ENCODE peak calls at places on chromosomes 16 and 17, in four cellular contexts. One of them, this sample, is unnamed.
A peak's percentile ranks its signal among the peaks of the same experiment; 100 is the strongest.

GRCh38 chr16:89395150-89396142 is 94.9 kb downstream of the ANKRD11 start:
- DNase-seq in mucosa of descending colon: peak; percentile 69
- DNase-seq in Panc1: peak; percentile 46
- DNase-seq in left ventricle myocardium inferior: peak; percentile 87
- DNase-seq in this sample: peak; percentile 91

GRCh38 chr17:83180264-83180995 is 101.0 kb downstream of the METRNL start:
- DNase-seq in Panc1: no peak
- DNase-seq in mucosa of descending colon: no peak
- DNase-seq in left ventricle myocardium inferior: no peak
- DNase-seq in this sample: no peak

GRCh38 chr17:34487616-34488015 is 91.8 kb upstream of the TMEM132E start:
- DNase-seq in left ventricle myocardium inferior: no peak
- DNase-seq in Panc1: no peak
- DNase-seq in mucosa of descending colon: no peak
- DNase-seq in this sample: no peak

GRCh38 chr17:78241277-78242023 is 10.0 kb downstream of the TMEM235 start:
- DNase-seq in left ventricle myocardium inferior: no peak
- DNase-seq in Panc1: no peak
- DNase-seq in mucosa of descending colon: no peak
- DNase-seq in this sample: no peak

GRCh38 chr17:76710863-76711611 is at the start of gene MXRA7:
- DNase-seq in left ventricle myocardium inferior: peak; percentile 81
- DNase-seq in Panc1: no peak
- DNase-seq in mucosa of descending colon: peak; percentile 78
- DNase-seq in this sample: peak; percentile 58

GRCh38 chr17:9805769-9806168 is 14.4 kb upstream of the DHRS7C start:
- DNase-seq in Panc1: no peak
- DNase-seq in left ventricle myocardium inferior: no peak
- DNase-seq in mucosa of descending colon: no peak
- DNase-seq in this sample: no peak

GRCh38 chr17:68301438-68301959 is 10.2 kb downstream of the ARSG start:
- DNase-seq in mucosa of descending colon: no peak
- DNase-seq in left ventricle myocardium inferior: no peak
- DNase-seq in Panc1: no peak
- DNase-seq in this sample: no peak

GRCh38 chr17:65552214-65552613 is 9.2 kb downstream of the AXIN2 start:
- DNase-seq in mucosa of descending colon: peak; percentile 46
- DNase-seq in Panc1: no peak
- DNase-seq in left ventricle myocardium inferior: no peak
- DNase-seq in this sample: no peak

GRCh38 chr17:2259769-2260536 is 43.6 kb downstream of the SMG6 start:
- DNase-seq in mucosa of descending colon: no peak
- DNase-seq in Panc1: no peak
- DNase-seq in left ventricle myocardium inferior: no peak
- DNase-seq in this sample: no peak

GRCh38 chr17:79819534-79820276 is 19.5 kb downstream of the CBX4 start:
- DNase-seq in mucosa of descending colon: no peak
- DNase-seq in left ventricle myocardium inferior: no peak
- DNase-seq in Panc1: no peak
- DNase-seq in this sample: no peak

GRCh38 chr17:43530303-43531081 is 15.6 kb downstream of the ETV4 start:
- DNase-seq in Panc1: no peak
- DNase-seq in mucosa of descending colon: peak; percentile 49
- DNase-seq in left ventricle myocardium inferior: peak; percentile 63
- DNase-seq in this sample: peak; percentile 66

GRCh38 chr16:28093383-28093725 is 29.8 kb upstream of the GSG1L start:
- DNase-seq in Panc1: no peak
- DNase-seq in mucosa of descending colon: no peak
- DNase-seq in left ventricle myocardium inferior: no peak
- DNase-seq in this sample: no peak

GRCh38 chr16:57039148-57039812 is 49.9 kb downstream of the NLRC5 start:
- DNase-seq in Panc1: no peak
- DNase-seq in left ventricle myocardium inferior: no peak
- DNase-seq in mucosa of descending colon: no peak
- DNase-seq in this sample: no peak

GRCh38 chr16:138049-138417 is 440 bp downstream of the NPRL3 start:
- DNase-seq in left ventricle myocardium inferior: no peak
- DNase-seq in Panc1: no peak
- DNase-seq in mucosa of descending colon: peak; percentile 57
- DNase-seq in this sample: no peak

GRCh38 chr17:76121932-76122383 is 18.4 kb upstream of the EXOC7 start:
- DNase-seq in mucosa of descending colon: no peak
- DNase-seq in Panc1: no peak
- DNase-seq in left ventricle myocardium inferior: no peak
- DNase-seq in this sample: no peak

GRCh38 chr17:17913695-17914332 is 58.4 kb downstream of the TOM1L2 start:
- DNase-seq in mucosa of descending colon: peak; percentile 86
- DNase-seq in Panc1: no peak
- DNase-seq in left ventricle myocardium inferior: peak; percentile 42
- DNase-seq in this sample: peak; percentile 89

GRCh38 chr17:6326483-6326882 is 108.4 kb downstream of the AIPL1 start:
- DNase-seq in mucosa of descending colon: no peak
- DNase-seq in Panc1: no peak
- DNase-seq in left ventricle myocardium inferior: no peak
- DNase-seq in this sample: no peak

GRCh38 chr17:18179804-18180203 is 3.8 kb upstream of the ALKBH5 start:
- DNase-seq in left ventricle myocardium inferior: no peak
- DNase-seq in mucosa of descending colon: no peak
- DNase-seq in Panc1: no peak
- DNase-seq in this sample: no peak

GRCh38 chr17:60525624-60526514 is at the start of gene APPBP2:
- DNase-seq in Panc1: no peak
- DNase-seq in left ventricle myocardium inferior: peak; percentile 89
- DNase-seq in mucosa of descending colon: peak; percentile 91
- DNase-seq in this sample: peak; percentile 90

GRCh38 chr17:792277-792676 is 10.1 kb downstream of the MRM3 start:
- DNase-seq in left ventricle myocardium inferior: no peak
- DNase-seq in mucosa of descending colon: no peak
- DNase-seq in Panc1: no peak
- DNase-seq in this sample: no peak

GRCh38 chr17:880074-880870 is 98.1 kb downstream of the MRM3 start:
- DNase-seq in Panc1: no peak
- DNase-seq in left ventricle myocardium inferior: no peak
- DNase-seq in mucosa of descending colon: no peak
- DNase-seq in this sample: no peak

GRCh38 chr17:78800132-78800931 is 18.3 kb upstream of the CYTH1 start:
- DNase-seq in Panc1: no peak
- DNase-seq in left ventricle myocardium inferior: no peak
- DNase-seq in mucosa of descending colon: no peak
- DNase-seq in this sample: no peak

GRCh38 chr17:57902117-57902799 is 52.4 kb upstream of the MRPS23 start:
- DNase-seq in mucosa of descending colon: no peak
- DNase-seq in left ventricle myocardium inferior: no peak
- DNase-seq in Panc1: no peak
- DNase-seq in this sample: no peak

GRCh38 chr17:57900991-57901743 is 51.3 kb upstream of the MRPS23 start:
- DNase-seq in Panc1: no peak
- DNase-seq in left ventricle myocardium inferior: no peak
- DNase-seq in mucosa of descending colon: no peak
- DNase-seq in this sample: peak; percentile 95

GRCh38 chr17:57899391-57899790 is 49.5 kb upstream of the MRPS23 start:
- DNase-seq in mucosa of descending colon: peak; percentile 57
- DNase-seq in left ventricle myocardium inferior: no peak
- DNase-seq in Panc1: no peak
- DNase-seq in this sample: no peak

GRCh38 chr17:57898487-57899311 is 48.9 kb upstream of the MRPS23 start:
- DNase-seq in Panc1: no peak
- DNase-seq in left ventricle myocardium inferior: peak; percentile 85
- DNase-seq in mucosa of descending colon: peak; percentile 66
- DNase-seq in this sample: peak; percentile 51

GRCh38 chr17:57899822-57900221 is 50.0 kb upstream of the MRPS23 start:
- DNase-seq in left ventricle myocardium inferior: no peak
- DNase-seq in Panc1: no peak
- DNase-seq in mucosa of descending colon: peak; percentile 80
- DNase-seq in this sample: peak; percentile 68
- H3K4me1 ChIP-seq in left ventricle myocardium inferior: peaks cover 100% of the 10 kb centered on the region
- H3K4me1 ChIP-seq in Panc1: peaks cover 72% of the 10 kb centered on the region
- H3K4me1 ChIP-seq in mucosa of descending colon: peaks cover 73% of the 10 kb centered on the region
- H3K4me1 ChIP-seq in this sample: peaks cover 59% of the 10 kb centered on the region

DNA sequence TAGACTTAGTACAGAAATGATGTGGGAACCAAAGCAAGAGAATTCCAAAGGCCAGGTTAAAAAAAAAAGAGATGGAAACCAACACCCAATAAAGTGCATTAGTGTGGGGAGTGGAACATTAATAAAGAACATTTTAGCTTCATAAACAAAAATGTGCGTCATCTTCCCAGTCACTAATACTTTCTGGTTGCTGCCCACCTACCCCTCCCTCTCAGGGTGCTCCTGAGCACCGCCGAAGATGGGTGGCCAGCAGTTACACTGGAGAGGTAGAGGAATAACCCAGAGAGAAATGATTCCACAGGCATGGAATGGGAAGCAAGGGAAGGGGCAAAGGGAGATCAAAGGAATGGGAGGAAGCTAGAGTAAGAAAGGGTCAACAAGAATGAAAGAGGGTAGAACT is 6.0 kb upstream of the CHD3 start:
- DNase-seq in left ventricle myocardium inferior: no peak
- DNase-seq in Panc1: no peak
- DNase-seq in mucosa of descending colon: no peak
- DNase-seq in this sample: no peak
- H3K4me1 ChIP-seq in left ventricle myocardium inferior: peaks cover 46% of the 10 kb centered on the region
- H3K4me1 ChIP-seq in Panc1: peaks cover 15% of the 10 kb centered on the region
- H3K4me1 ChIP-seq in mucosa of descending colon: peaks cover 39% of the 10 kb centered on the region
- H3K4me1 ChIP-seq in this sample: peaks cover 10% of the 10 kb centered on the region

GRCh38 chr17:20071824-20072691 is 62.9 kb downstream of the SPECC1 start:
- DNase-seq in left ventricle myocardium inferior: no peak
- DNase-seq in Panc1: no peak
- DNase-seq in mucosa of descending colon: no peak
- DNase-seq in this sample: no peak

GRCh38 chr17:20063665-20064648 is 54.8 kb downstream of the SPECC1 start:
- DNase-seq in Panc1: peak; percentile 76
- DNase-seq in mucosa of descending colon: peak; percentile 42
- DNase-seq in left ventricle myocardium inferior: peak; percentile 81
- DNase-seq in this sample: peak; percentile 51

GRCh38 chr17:20068445-20068844 is 59.3 kb downstream of the SPECC1 start:
- DNase-seq in left ventricle myocardium inferior: no peak
- DNase-seq in mucosa of descending colon: no peak
- DNase-seq in Panc1: no peak
- DNase-seq in this sample: no peak

DNA sequence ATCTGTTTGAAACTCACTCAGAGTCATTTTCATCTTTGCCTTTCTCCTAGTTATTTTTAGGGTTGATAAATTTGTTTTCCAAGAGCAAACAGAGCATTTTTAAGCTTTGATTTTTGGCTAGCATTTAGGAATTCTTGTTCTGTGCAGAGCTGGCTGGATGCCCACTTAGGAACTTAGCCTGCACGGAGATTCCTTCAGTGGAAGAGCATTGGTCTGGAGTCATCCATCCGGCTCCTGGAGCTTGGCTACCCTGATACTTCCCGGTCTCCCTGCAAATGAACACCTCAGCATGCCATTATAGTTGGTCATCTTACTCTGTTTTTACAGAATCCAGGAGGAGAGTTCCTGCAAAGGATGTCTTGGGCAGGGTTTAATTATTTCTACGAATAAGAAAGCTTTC is 57.1 kb downstream of the SPECC1 start:
- DNase-seq in left ventricle myocardium inferior: peak; percentile 49
- DNase-seq in Panc1: peak; percentile 62
- DNase-seq in mucosa of descending colon: no peak
- DNase-seq in this sample: peak; percentile 40
- H3K4me1 ChIP-seq in left ventricle myocardium inferior: peaks cover 40% of the 10 kb centered on the region
- H3K4me1 ChIP-seq in Panc1: peaks cover 43% of the 10 kb centered on the region
- H3K4me1 ChIP-seq in mucosa of descending colon: no peaks in the 10 kb centered on the region
- H3K4me1 ChIP-seq in this sample: no peaks in the 10 kb centered on the region

GRCh38 chr16:68332411-68333121 is 21.7 kb downstream of the PRMT7 start:
- DNase-seq in mucosa of descending colon: no peak
- DNase-seq in Panc1: no peak
- DNase-seq in left ventricle myocardium inferior: no peak
- DNase-seq in this sample: no peak
- H3K4me1 ChIP-seq in mucosa of descending colon: no peaks in the 10 kb centered on the region
- H3K4me1 ChIP-seq in Panc1: peaks cover 8% of the 10 kb centered on the region
- H3K4me1 ChIP-seq in left ventricle myocardium inferior: peaks cover 29% of the 10 kb centered on the region
- H3K4me1 ChIP-seq in this sample: no peaks in the 10 kb centered on the region